ENCODE peak calls at places on chromosomes 7 and 10, in ten cellular contexts. K is CD8-positive, alpha-beta T cell; T is brain microvascular endothelial cell; J is choroid plexus epithelial cell; R is keratinocyte; N is GM12864; C is HFF-Myc; W is fibroblast of lung; Q is vagina; V is kidney epithelial cell. E is an unnamed sample.

GRCh38 chr10:75210193-75211006 is at the start of gene VDAC2:
- DNase-seq in C (peak), R (no peak), W (peak), T (peak), N (peak), J (peak), K (peak), V (no peak), Q (peak), E (peak)

GRCh38 chr7:44697136-44698045 is 51.3 kb upstream of the ZMIZ2 start:
- DNase-seq in V (no peak), C (no peak), Q (no peak), W (no peak), K (no peak), J (no peak), N (no peak), T (no peak), R (no peak), E (no peak)

GRCh38 chr7:47508389-47509380 is 73.2 kb downstream of the TNS3 start:
- DNase-seq in N (no peak), V (no peak), T (no peak), R (no peak), C (no peak), Q (no peak), K (no peak), J (no peak), W (peak), E (no peak)

GRCh38 chr7:75842836-75843446 is 29.3 kb upstream of the CCL24 start:
- DNase-seq in V (peak), T (peak), R (peak), W (peak), N (peak), J (peak), Q (no peak), C (peak), K (no peak), E (peak)

GRCh38 chr10:78605800-78606350 is 462.9 kb upstream of the ZMIZ1 start:
- DNase-seq in C (no peak), Q (no peak), V (peak), K (no peak), W (peak), N (no peak), J (peak), T (no peak), R (peak), E (no peak)

GRCh38 chr7:66657798-66658197 is 29.1 kb downstream of the KCTD7 start:
- DNase-seq in T (no peak), J (no peak), V (no peak), R (no peak), C (no peak), K (no peak), Q (no peak), N (no peak), W (no peak), E (no peak)

GRCh38 chr7:131111081-131111576 is 216.5 kb upstream of the MKLN1 start:
- DNase-seq in J (peak), C (no peak), T (peak), W (peak), R (no peak), Q (no peak), N (no peak), K (no peak), V (no peak), E (peak)

GRCh38 chr10:108454793-108455192 is 1290.3 kb upstream of the SORCS1 start:
- DNase-seq in K (no peak), Q (no peak), R (no peak), N (no peak), J (no peak), T (no peak), W (peak), C (peak), V (no peak), E (no peak)

GRCh38 chr10:35758086-35758485 is 116.0 kb upstream of the FZD8 start:
- DNase-seq in J (peak), R (no peak), T (no peak), W (no peak), Q (no peak), K (no peak), C (no peak), N (no peak), V (no peak), E (no peak)

GRCh38 chr10:116298586-116298985 is 25.6 kb upstream of the GFRA1 start:
- DNase-seq in C (no peak), W (no peak), K (no peak), Q (no peak), N (no peak), V (no peak), R (no peak), J (no peak), T (no peak), E (no peak)

GRCh38 chr10:406976-407375 is 271.7 kb downstream of the ZMYND11 start:
- DNase-seq in R (no peak), K (no peak), C (no peak), V (no peak), Q (no peak), T (no peak), W (no peak), N (no peak), J (no peak), E (no peak)

GRCh38 chr10:30529373-30529998 is 95.5 kb downstream of the MAP3K8 start:
- DNase-seq in J (no peak), W (no peak), T (no peak), R (no peak), C (no peak), V (no peak), N (peak), Q (no peak), K (peak), E (no peak)

GRCh38 chr7:114922652-114923402 is 933 bp downstream of the MDFIC start:
- DNase-seq in C (no peak), T (peak), N (no peak), W (peak), Q (no peak), V (no peak), R (no peak), K (peak), J (peak), E (peak)

GRCh38 chr10:101781655-101781983 is 1.6 kb downstream of the NPM3 start:
- DNase-seq in N (no peak), T (no peak), C (no peak), K (no peak), R (no peak), Q (no peak), V (no peak), J (no peak), W (no peak), E (no peak)

GRCh38 chr10:100370561-100370975 is 23.5 kb downstream of the SCD start:
- DNase-seq in W (peak), T (no peak), C (no peak), K (peak), J (no peak), R (no peak), Q (no peak), V (no peak), N (no peak), E (peak)

GRCh38 chr10:18737841-18738240 is 78.6 kb downstream of the ARL5B start:
- DNase-seq in N (no peak), W (peak), Q (no peak), J (peak), V (peak), T (no peak), C (peak), R (no peak), K (no peak), E (peak)

GRCh38 chr10:65570143-65571010 is 1355.5 kb upstream of the LRRTM3 start:
- DNase-seq in J (peak), Q (no peak), C (peak), V (peak), T (peak), N (no peak), W (peak), K (no peak), R (no peak), E (peak)

GRCh38 chr10:323651-324293 is 188.5 kb downstream of the ZMYND11 start:
- DNase-seq in Q (peak), C (peak), N (no peak), J (peak), R (peak), V (peak), K (peak), W (peak), T (peak), E (peak)

GRCh38 chr7:147400221-147400689 is 1190.3 kb upstream of the C7orf33 start:
- DNase-seq in N (no peak), W (peak), Q (no peak), T (peak), K (no peak), R (no peak), J (peak), C (no peak), V (peak), E (peak)

GRCh38 chr10:14560794-14561765 is 213.6 kb downstream of the FAM107B start:
- DNase-seq in V (no peak), J (no peak), N (no peak), K (peak), C (no peak), W (no peak), T (no peak), Q (no peak), R (no peak), E (no peak)

GRCh38 chr7:79093421-79093820 is 360.0 kb downstream of the MAGI2 start:
- DNase-seq in K (no peak), J (no peak), V (no peak), R (no peak), N (no peak), Q (no peak), T (no peak), W (no peak), C (no peak), E (no peak)

GRCh38 chr7:85204496-85204895 is 17.6 kb upstream of the SEMA3D start:
- DNase-seq in N (no peak), C (no peak), Q (no peak), K (no peak), W (no peak), R (no peak), J (no peak), T (no peak), V (no peak), E (no peak)

GRCh38 chr7:139692723-139693122 is 85.1 kb downstream of the HIPK2 start:
- DNase-seq in T (no peak), K (no peak), R (no peak), W (no peak), N (no peak), V (no peak), C (no peak), J (no peak), Q (no peak), E (no peak)

GRCh38 chr7:99090811-99091582 is 52.9 kb downstream of the SMURF1 start:
- DNase-seq in T (no peak), C (peak), R (no peak), J (peak), Q (no peak), N (no peak), K (no peak), V (no peak), W (peak), E (peak)

GRCh38 chr10:77637986-77638765 is 568 bp upstream of the KCNMA1 start:
- DNase-seq in T (no peak), Q (no peak), R (no peak), J (peak), W (peak), K (no peak), C (no peak), N (no peak), V (no peak), E (peak)

GRCh38 chr7:11346312-11346711 is 372.6 kb downstream of the PHF14 start:
- DNase-seq in K (no peak), R (no peak), W (peak), V (no peak), Q (no peak), N (no peak), C (no peak), T (no peak), J (no peak), E (no peak)

GRCh38 chr10:75103881-75104686 is 7.4 kb upstream of the SAMD8 start:
- DNase-seq in V (no peak), R (no peak), T (no peak), W (no peak), K (no peak), Q (no peak), C (no peak), N (no peak), J (no peak), E (no peak)

GRCh38 chr7:148464932-148465331 is 125.6 kb upstream of the C7orf33 start:
- DNase-seq in J (no peak), Q (no peak), W (no peak), T (no peak), K (no peak), R (no peak), V (no peak), C (no peak), N (no peak), E (no peak)

GRCh38 chr7:92606985-92607384 is 16.8 kb upstream of the FAM133B start:
- DNase-seq in T (no peak), R (no peak), Q (no peak), K (no peak), C (no peak), W (no peak), V (no peak), J (no peak), N (no peak), E (no peak)

GRCh38 chr10:6461961-6462360 is 118.1 kb downstream of the PRKCQ start:
- DNase-seq in V (peak), R (no peak), J (peak), C (no peak), T (no peak), Q (no peak), W (peak), N (no peak), K (no peak), E (no peak)

GRCh38 chr7:16514729-16515128 is 11.9 kb upstream of the LRRC72 start:
- DNase-seq in W (no peak), V (no peak), T (no peak), J (no peak), K (no peak), C (no peak), N (no peak), R (no peak), Q (no peak), E (no peak)

GRCh38 chr10:77926566-77927342 is at the start of gene DLG5:
- DNase-seq in T (no peak), J (peak), N (no peak), C (no peak), Q (no peak), K (no peak), V (no peak), W (peak), R (no peak), E (peak)

GRCh38 chr10:8349610-8350249 is 295.2 kb downstream of the GATA3 start:
- DNase-seq in K (no peak), J (no peak), Q (no peak), T (no peak), W (no peak), V (no peak), N (no peak), C (no peak), R (no peak), E (no peak)

GRCh38 chr7:19663816-19664531 is 44.9 kb downstream of the POLR1F start:
- DNase-seq in J (no peak), R (no peak), T (no peak), V (no peak), W (no peak), C (no peak), Q (no peak), K (no peak), N (peak), E (no peak)

GRCh38 chr10:88108115-88108610 is 244.7 kb downstream of the PTEN start:
- DNase-seq in R (no peak), V (no peak), C (no peak), J (no peak), K (no peak), T (no peak), W (no peak), N (peak), Q (no peak), E (no peak)

GRCh38 chr7:100048680-100049079 is 894 bp upstream of the ZSCAN21 start:
- DNase-seq in C (no peak), J (no peak), W (no peak), N (no peak), K (no peak), Q (no peak), R (no peak), T (no peak), V (no peak), E (no peak)

GRCh38 chr10:26737730-26738129 is 40.2 kb downstream of the PDSS1 start:
- DNase-seq in K (no peak), T (no peak), N (peak), W (peak), C (no peak), R (no peak), J (peak), V (peak), Q (no peak), E (peak)

GRCh38 chr10:42112331-42113157 is 525.8 kb downstream of the ZNF33B start:
- DNase-seq in C (no peak), R (no peak), T (no peak), V (no peak), W (no peak), N (no peak), K (no peak), J (no peak), Q (no peak), E (no peak)

GRCh38 chr7:21731977-21732376 is 189.1 kb downstream of the DNAH11 start:
- DNase-seq in C (no peak), W (no peak), N (no peak), R (no peak), Q (no peak), T (no peak), K (no peak), J (no peak), V (no peak), E (no peak)

GRCh38 chr7:2384354-2385243 is 18.8 kb upstream of the CHST12 start:
- DNase-seq in R (no peak), J (no peak), V (no peak), Q (no peak), K (no peak), T (no peak), C (no peak), W (no peak), N (no peak), E (no peak)
- TF ChIP-seq CTCF in R (no peak), J (peak), V (peak), Q (no peak), K (no peak), T (peak), C (no peak), W (no peak), N (no peak), E (peak)

GRCh38 chr7:102287465-102288146 is 938 bp downstream of the SH2B2 start:
- DNase-seq in Q (no peak), C (no peak), K (peak), V (no peak), J (peak), W (no peak), T (no peak), N (no peak), R (no peak), E (peak)

GRCh38 chr7:102287082-102287464 is 405 bp downstream of the SH2B2 start:
- DNase-seq in N (no peak), C (no peak), W (no peak), J (no peak), T (no peak), Q (no peak), R (no peak), K (no peak), V (no peak), E (no peak)

GRCh38 chr7:102291056-102291915 is 4.6 kb downstream of the SH2B2 start:
- DNase-seq in C (no peak), R (no peak), V (no peak), W (no peak), K (peak), T (no peak), Q (no peak), J (no peak), N (peak), E (no peak)

GRCh38 chr7:102288285-102288930 is 1.7 kb downstream of the SH2B2 start:
- DNase-seq in N (no peak), R (no peak), T (no peak), K (peak), V (no peak), Q (no peak), W (no peak), J (peak), C (no peak), E (no peak)

GRCh38 chr7:102289051-102289450 is 2.4 kb downstream of the SH2B2 start:
- DNase-seq in Q (no peak), N (peak), T (no peak), J (no peak), K (peak), W (no peak), R (no peak), C (no peak), V (no peak), E (no peak)
- H3K4me3 ChIP-seq in Q (no peak), N (peak), T (no peak), J (no peak), K (no peak), W (no peak), R (no peak), C (no peak), V (no peak), E (no peak)

GRCh38 chr10:93755443-93756127 is 2.2 kb upstream of the LGI1 start:
- DNase-seq in N (no peak), V (no peak), K (no peak), J (no peak), R (no peak), W (no peak), C (no peak), Q (no peak), T (no peak), E (no peak)

GRCh38 chr10:93757766-93758509 is at the start of gene LGI1:
- DNase-seq in T (no peak), W (peak), N (no peak), C (no peak), Q (no peak), R (no peak), K (no peak), J (peak), V (no peak), E (peak)

GRCh38 chr10:93758510-93758885 is 762 bp downstream of the LGI1 start:
- DNase-seq in T (no peak), N (no peak), C (no peak), V (no peak), K (no peak), J (no peak), Q (no peak), R (no peak), W (no peak), E (no peak)

GRCh38 chr10:93756128-93756517 is 1.6 kb upstream of the LGI1 start:
- DNase-seq in K (no peak), T (no peak), C (no peak), R (no peak), N (no peak), Q (no peak), J (no peak), V (no peak), W (no peak), E (no peak)

DNA sequence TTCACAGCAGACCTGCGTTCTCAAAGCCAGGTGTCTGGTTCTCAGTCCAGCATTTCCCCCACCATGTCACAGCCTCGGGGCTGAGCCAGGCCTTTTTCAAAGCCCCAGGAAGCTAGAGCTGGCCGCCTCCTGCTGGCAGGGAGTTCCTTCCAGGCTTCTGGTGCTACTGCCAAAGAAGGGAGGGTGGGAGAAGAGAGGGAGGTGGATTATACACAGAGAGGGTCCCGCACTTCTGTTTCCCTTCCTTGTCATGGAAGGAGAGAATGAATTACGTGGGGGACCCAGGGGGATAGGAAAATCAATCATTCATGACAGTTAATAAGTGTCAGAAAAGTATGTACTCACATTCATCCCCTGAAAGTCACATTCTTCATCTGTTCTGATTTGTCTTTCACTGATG is 600 bp upstream of the LGI1 start:
- DNase-seq in T (no peak), R (no peak), Q (no peak), N (no peak), W (peak), C (no peak), K (no peak), V (no peak), J (peak), E (peak)
- TF ChIP-seq CTCF in T (peak), R (no peak), Q (no peak), N (no peak), W (no peak), C (no peak), K (no peak), V (peak), J (peak), E (peak)

GRCh38 chr10:49762566-49762877 is 399 bp upstream of the OGDHL start:
- DNase-seq in J (no peak), V (no peak), C (no peak), N (no peak), Q (no peak), R (no peak), W (no peak), K (no peak), T (no peak), E (no peak)
- H3K4me3 ChIP-seq in J (peak), V (peak), C (peak), N (no peak), Q (peak), R (no peak), W (peak), K (no peak), T (peak), E (peak)

E was measured in astrocyte of the spinal cord.